ENCODE peak calls at places on chromosomes 6 and 20, in nine cellular contexts. Z is naive thymus-derived CD8-positive, alpha-beta T cell; O is psoas muscle; A is HT1080; R is HEK293T; G is NCI-H1105; V is adrenal gland; N is fibroblast of pulmonary artery; P is NCI-H226. L is an unnamed sample.

GRCh38 chr20:37756234-37756633 is 62.4 kb downstream of the CTNNBL1 start:
- DNase-seq in Z (no peak), O (no peak), A (no peak), R (no peak), G (no peak), V (no peak), N (no peak), P (no peak), L (no peak)

GRCh38 chr6:24980507-24981384 is 45.0 kb upstream of the RIPOR2 start:
- DNase-seq in Z (no peak), O (no peak), A (no peak), R (no peak), G (peak; percentile 39), V (no peak), N (peak; percentile 67), P (peak; percentile 89), L (no peak)

GRCh38 chr20:34948030-34948429 is 7.6 kb downstream of the GSS start:
- DNase-seq in Z (no peak), O (no peak), A (peak; percentile 60), R (no peak), G (no peak), V (no peak), N (peak; percentile 72), P (peak; percentile 76), L (no peak)

GRCh38 chr6:30744054-30744805 is at the start of gene IER3:
- DNase-seq in Z (peak; percentile 65), O (peak; percentile 82), A (peak; percentile 96), R (peak; percentile 76), G (peak; percentile 51), V (peak; percentile 90), N (peak; percentile 97), P (peak; percentile 78), L (peak; percentile 82)

GRCh38 chr20:5663396-5663795 is 86.8 kb upstream of the SHLD1 start:
- DNase-seq in Z (no peak), O (no peak), A (no peak), R (no peak), G (no peak), V (no peak), N (no peak), P (no peak), L (no peak)

GRCh38 chr6:5866547-5867051 is 140.1 kb downstream of the NRN1 start:
- DNase-seq in Z (peak; percentile 29), O (no peak), A (peak; percentile 67), R (no peak), G (peak; percentile 21), V (no peak), N (peak; percentile 4), P (no peak), L (no peak)

GRCh38 chr6:54294965-54295532 is 13.2 kb upstream of the TINAG start:
- DNase-seq in Z (no peak), O (no peak), A (no peak), R (no peak), G (no peak), V (no peak), N (no peak), P (no peak), L (no peak)

GRCh38 chr20:14817121-14817520 is 479.7 kb upstream of the FLRT3 start:
- DNase-seq in Z (no peak), O (no peak), A (no peak), R (no peak), G (no peak), V (no peak), N (peak; percentile 3), P (no peak), L (no peak)

GRCh38 chr6:169939554-169940164 is 188.2 kb downstream of the ERMARD start:
- DNase-seq in Z (no peak), O (no peak), A (no peak), R (no peak), G (no peak), V (no peak), N (no peak), P (no peak), L (no peak)

GRCh38 chr20:49593441-49594142 is 25.7 kb upstream of the PTGIS start:
- DNase-seq in Z (no peak), O (no peak), A (no peak), R (no peak), G (no peak), V (no peak), N (no peak), P (no peak), L (no peak)

GRCh38 chr20:62362991-62363919 is 3.9 kb downstream of the LAMA5 start:
- DNase-seq in Z (no peak), O (peak; percentile 12), A (no peak), R (no peak), G (no peak), V (no peak), N (no peak), P (peak; percentile 89), L (no peak)

GRCh38 chr20:59422911-59423520 is 122.6 kb downstream of the EDN3 start:
- DNase-seq in Z (no peak), O (no peak), A (no peak), R (no peak), G (no peak), V (no peak), N (no peak), P (no peak), L (no peak)

GRCh38 chr6:113668712-113669408 is 188.3 kb upstream of the MARCKS start:
- DNase-seq in Z (no peak), O (no peak), A (no peak), R (no peak), G (no peak), V (no peak), N (no peak), P (no peak), L (no peak)

GRCh38 chr6:85252085-85252484 is 197.8 kb upstream of the NT5E start:
- DNase-seq in Z (no peak), O (no peak), A (no peak), R (no peak), G (no peak), V (no peak), N (no peak), P (no peak), L (no peak)

GRCh38 chr20:64112691-64113443 is 5.5 kb upstream of the NPBWR2 start:
- DNase-seq in Z (no peak), O (no peak), A (no peak), R (no peak), G (no peak), V (no peak), N (no peak), P (no peak), L (peak; percentile 9)

GRCh38 chr6:16059496-16059895 is 69.4 kb upstream of the MYLIP start:
- DNase-seq in Z (no peak), O (no peak), A (no peak), R (no peak), G (peak; percentile 63), V (no peak), N (no peak), P (no peak), L (no peak)

GRCh38 chr6:166561766-166562165 is 24.7 kb downstream of the RAMACL start:
- DNase-seq in Z (no peak), O (no peak), A (no peak), R (no peak), G (no peak), V (no peak), N (no peak), P (no peak), L (peak; percentile 34)

GRCh38 chr6:119310486-119311036 is 39.0 kb downstream of the MAN1A1 start:
- DNase-seq in Z (no peak), O (no peak), A (peak; percentile 41), R (no peak), G (no peak), V (peak; percentile 14), N (peak; percentile 42), P (no peak), L (no peak)

L was measured in testis.